ENCODE peak calls at places on chromosomes 16 and 17, in seven cellular contexts. One of them, this sample, is unnamed.
A peak's percentile ranks its signal among the peaks of the same experiment; 100 is the strongest.

GRCh38 chr16:27220991-27221390 is 17.7 kb downstream of the KDM8 start:
- DNase-seq in neural progenitor cell: no peak
- DNase-seq in aorta: no peak
- DNase-seq in progenitor cell of endocrine pancreas: no peak
- DNase-seq in activated T-cell treated with anti-CD3 and anti-CD28 coated beads for 1 hour: no peak
- DNase-seq in CD8-positive, alpha-beta memory T cell: no peak
- DNase-seq in midbrain: no peak
- DNase-seq in this sample: no peak

GRCh38 chr16:87765473-87765775 is 362 bp downstream of the KLHDC4 start:
- DNase-seq in CD8-positive, alpha-beta memory T cell: no peak
- DNase-seq in aorta: no peak
- DNase-seq in midbrain: no peak
- DNase-seq in neural progenitor cell: no peak
- DNase-seq in progenitor cell of endocrine pancreas: no peak
- DNase-seq in activated T-cell treated with anti-CD3 and anti-CD28 coated beads for 1 hour: peak; percentile 33
- DNase-seq in this sample: peak; percentile 17

GRCh38 chr16:87337247-87337646 is 20.1 kb upstream of the C16orf95 start:
- DNase-seq in progenitor cell of endocrine pancreas: no peak
- DNase-seq in activated T-cell treated with anti-CD3 and anti-CD28 coated beads for 1 hour: no peak
- DNase-seq in aorta: peak; percentile 51
- DNase-seq in midbrain: no peak
- DNase-seq in CD8-positive, alpha-beta memory T cell: no peak
- DNase-seq in neural progenitor cell: no peak
- DNase-seq in this sample: no peak

GRCh38 chr16:23773339-23773738 is 18.5 kb downstream of the CHP2 start:
- DNase-seq in CD8-positive, alpha-beta memory T cell: no peak
- DNase-seq in activated T-cell treated with anti-CD3 and anti-CD28 coated beads for 1 hour: no peak
- DNase-seq in neural progenitor cell: no peak
- DNase-seq in midbrain: no peak
- DNase-seq in progenitor cell of endocrine pancreas: no peak
- DNase-seq in aorta: no peak
- DNase-seq in this sample: no peak

GRCh38 chr16:70380205-70380918 is 33.7 kb downstream of the DDX19A start:
- DNase-seq in activated T-cell treated with anti-CD3 and anti-CD28 coated beads for 1 hour: peak; percentile 48
- DNase-seq in aorta: peak; percentile 86
- DNase-seq in progenitor cell of endocrine pancreas: peak; percentile 30
- DNase-seq in neural progenitor cell: peak; percentile 74
- DNase-seq in midbrain: no peak
- DNase-seq in CD8-positive, alpha-beta memory T cell: peak; percentile 61
- DNase-seq in this sample: peak; percentile 82

GRCh38 chr16:11134722-11135121 is 121.3 kb downstream of the SOCS1 start:
- DNase-seq in neural progenitor cell: no peak
- DNase-seq in activated T-cell treated with anti-CD3 and anti-CD28 coated beads for 1 hour: no peak
- DNase-seq in aorta: no peak
- DNase-seq in midbrain: no peak
- DNase-seq in progenitor cell of endocrine pancreas: no peak
- DNase-seq in CD8-positive, alpha-beta memory T cell: no peak
- DNase-seq in this sample: no peak

GRCh38 chr17:39139137-39139516 is 12.3 kb downstream of the PLXDC1 start:
- DNase-seq in neural progenitor cell: no peak
- DNase-seq in aorta: no peak
- DNase-seq in progenitor cell of endocrine pancreas: no peak
- DNase-seq in activated T-cell treated with anti-CD3 and anti-CD28 coated beads for 1 hour: no peak
- DNase-seq in midbrain: no peak
- DNase-seq in CD8-positive, alpha-beta memory T cell: no peak
- DNase-seq in this sample: peak; percentile 56

GRCh38 chr16:54233626-54234025 is 53.0 kb downstream of the IRX3 start:
- DNase-seq in neural progenitor cell: no peak
- DNase-seq in progenitor cell of endocrine pancreas: no peak
- DNase-seq in CD8-positive, alpha-beta memory T cell: no peak
- DNase-seq in activated T-cell treated with anti-CD3 and anti-CD28 coated beads for 1 hour: no peak
- DNase-seq in midbrain: no peak
- DNase-seq in aorta: no peak
- DNase-seq in this sample: no peak

GRCh38 chr16:12255473-12255872 is 278.9 kb downstream of the SNX29 start:
- DNase-seq in midbrain: no peak
- DNase-seq in aorta: no peak
- DNase-seq in progenitor cell of endocrine pancreas: no peak
- DNase-seq in neural progenitor cell: no peak
- DNase-seq in CD8-positive, alpha-beta memory T cell: no peak
- DNase-seq in activated T-cell treated with anti-CD3 and anti-CD28 coated beads for 1 hour: no peak
- DNase-seq in this sample: no peak

GRCh38 chr16:12057276-12057675 is 80.7 kb downstream of the SNX29 start:
- DNase-seq in progenitor cell of endocrine pancreas: no peak
- DNase-seq in midbrain: no peak
- DNase-seq in neural progenitor cell: no peak
- DNase-seq in CD8-positive, alpha-beta memory T cell: no peak
- DNase-seq in activated T-cell treated with anti-CD3 and anti-CD28 coated beads for 1 hour: no peak
- DNase-seq in aorta: peak; percentile 21
- DNase-seq in this sample: no peak

GRCh38 chr17:57830880-57831279 is 19.0 kb downstream of the MRPS23 start:
- DNase-seq in activated T-cell treated with anti-CD3 and anti-CD28 coated beads for 1 hour: no peak
- DNase-seq in CD8-positive, alpha-beta memory T cell: no peak
- DNase-seq in progenitor cell of endocrine pancreas: no peak
- DNase-seq in midbrain: no peak
- DNase-seq in neural progenitor cell: no peak
- DNase-seq in aorta: no peak
- DNase-seq in this sample: no peak

GRCh38 chr17:45906927-45907622 is 12.7 kb downstream of the MAPT start:
- DNase-seq in aorta: no peak
- DNase-seq in neural progenitor cell: no peak
- DNase-seq in activated T-cell treated with anti-CD3 and anti-CD28 coated beads for 1 hour: no peak
- DNase-seq in progenitor cell of endocrine pancreas: no peak
- DNase-seq in midbrain: no peak
- DNase-seq in CD8-positive, alpha-beta memory T cell: no peak
- DNase-seq in this sample: no peak